ENCODE peak calls at places on chromosomes 11 and 22, in seven cellular contexts. B, M, A, R, W, F and E are unnamed samples.

GRCh38 chr22:50705219-50705691 is 32.6 kb downstream of the SHANK3 start:
- DNase-seq in B (no peak), M (no peak), A (no peak), R (no peak), W (no peak), F (no peak), E (no peak)

GRCh38 chr11:129637983-129638776 is 177.5 kb upstream of the TMEM45B start:
- DNase-seq in B (no peak), M (no peak), A (no peak), R (no peak), W (no peak), F (no peak), E (no peak)

GRCh38 chr22:32355760-32356159 is 1.9 kb upstream of the RFPL3 start:
- DNase-seq in B (no peak), M (no peak), A (no peak), R (no peak), W (no peak), F (no peak), E (no peak)

GRCh38 chr11:111347723-111348115 is 31.4 kb downstream of the POU2AF1 start:
- DNase-seq in B (no peak), M (peak; percentile 46), A (peak; percentile 26), R (no peak), W (no peak), F (no peak), E (no peak)

GRCh38 chr11:117713676-117714075 is 83.3 kb downstream of the DSCAML1 start:
- DNase-seq in B (no peak), M (no peak), A (no peak), R (no peak), W (no peak), F (no peak), E (no peak)

GRCh38 chr11:68956142-68956541 is 24.6 kb downstream of the MRGPRD start:
- DNase-seq in B (peak; percentile 34), M (no peak), A (no peak), R (no peak), W (peak; percentile 41), F (no peak), E (peak; percentile 77)

GRCh38 chr11:126816655-126817054 is 183.9 kb downstream of the KIRREL3 start:
- DNase-seq in B (no peak), M (no peak), A (no peak), R (no peak), W (no peak), F (no peak), E (no peak)

GRCh38 chr11:44789466-44789865 is 62.7 kb downstream of the TSPAN18 start:
- DNase-seq in B (no peak), M (no peak), A (no peak), R (no peak), W (no peak), F (no peak), E (no peak)

GRCh38 chr11:106077609-106078517 is at the start of gene AASDHPPT:
- DNase-seq in B (no peak), M (no peak), A (no peak), R (no peak), W (no peak), F (no peak), E (no peak)

GRCh38 chr22:40418366-40419201 is 48.2 kb downstream of the SGSM3 start:
- DNase-seq in B (peak; percentile 35), M (no peak), A (no peak), R (no peak), W (no peak), F (no peak), E (no peak)

GRCh38 chr22:44276041-44276440 is 36.7 kb downstream of the SHISAL1 start:
- DNase-seq in B (no peak), M (no peak), A (no peak), R (no peak), W (no peak), F (no peak), E (no peak)

GRCh38 chr22:21949569-21949918 is 3.1 kb downstream of the PPM1F start:
- DNase-seq in B (no peak), M (no peak), A (no peak), R (no peak), W (no peak), F (no peak), E (no peak)

GRCh38 chr11:75421035-75421602 is 11.9 kb downstream of the KLHL35 start:
- DNase-seq in B (no peak), M (no peak), A (no peak), R (no peak), W (no peak), F (no peak), E (no peak)

GRCh38 chr11:75786101-75786736 is 17.6 kb downstream of the DGAT2 start:
- DNase-seq in B (no peak), M (no peak), A (peak; percentile 71), R (no peak), W (peak; percentile 85), F (no peak), E (no peak)

GRCh38 chr11:70755410-70756158 is 357.3 kb downstream of the CTTN start:
- DNase-seq in B (peak; percentile 72), M (peak; percentile 56), A (peak; percentile 83), R (peak; percentile 59), W (peak; percentile 95), F (peak; percentile 26), E (peak; percentile 86)

GRCh38 chr11:86571273-86571948 is 101.0 kb downstream of the ME3 start:
- DNase-seq in B (no peak), M (no peak), A (no peak), R (no peak), W (no peak), F (no peak), E (no peak)

GRCh38 chr11:43486141-43486540 is 127.4 kb downstream of the TTC17 start:
- DNase-seq in B (no peak), M (no peak), A (no peak), R (no peak), W (no peak), F (no peak), E (no peak)

GRCh38 chr11:132972565-132972964 is 559.7 kb downstream of the OPCML start:
- DNase-seq in B (no peak), M (no peak), A (no peak), R (no peak), W (no peak), F (no peak), E (no peak)

GRCh38 chr11:34495724-34496377 is 17.7 kb downstream of the ELF5 start:
- DNase-seq in B (no peak), M (no peak), A (no peak), R (no peak), W (no peak), F (no peak), E (no peak)

GRCh38 chr11:62132188-62132587 is 8.4 kb downstream of the INCENP start:
- DNase-seq in B (no peak), M (no peak), A (no peak), R (no peak), W (no peak), F (no peak), E (no peak)

GRCh38 chr11:96736591-96736990 is 346.8 kb downstream of the JRKL start:
- DNase-seq in B (no peak), M (no peak), A (no peak), R (no peak), W (no peak), F (no peak), E (no peak)

GRCh38 chr11:272931-273198 is 5.3 kb upstream of the NLRP6 start:
- DNase-seq in B (no peak), M (no peak), A (no peak), R (no peak), W (no peak), F (no peak), E (no peak)

GRCh38 chr11:36500315-36500721 is 9.8 kb downstream of the TRAF6 start:
- DNase-seq in B (no peak), M (peak; percentile 90), A (no peak), R (no peak), W (no peak), F (peak; percentile 73), E (peak; percentile 59)

GRCh38 chr22:49760280-49760629 is 67.4 kb downstream of the BRD1 start:
- DNase-seq in B (no peak), M (no peak), A (no peak), R (no peak), W (no peak), F (no peak), E (no peak)

GRCh38 chr11:9269492-9270030 is 4.4 kb upstream of the DENND5A start:
- DNase-seq in B (no peak), M (peak; percentile 39), A (no peak), R (no peak), W (no peak), F (no peak), E (no peak)

GRCh38 chr11:14673824-14674432 is 30.3 kb downstream of the PDE3B start:
- DNase-seq in B (no peak), M (peak; percentile 24), A (no peak), R (no peak), W (no peak), F (no peak), E (no peak)

GRCh38 chr22:37033605-37034430 is 14.3 kb downstream of the MPST start:
- DNase-seq in B (no peak), M (no peak), A (no peak), R (no peak), W (no peak), F (no peak), E (no peak)

GRCh38 chr11:67117667-67118058 is 1.4 kb upstream of the KDM2A start:
- DNase-seq in B (peak; percentile 57), M (peak; percentile 20), A (peak; percentile 58), R (peak; percentile 54), W (no peak), F (no peak), E (no peak)

GRCh38 chr11:45483361-45483760 is 182.1 kb downstream of the CHST1 start:
- DNase-seq in B (no peak), M (no peak), A (no peak), R (no peak), W (no peak), F (no peak), E (no peak)

GRCh38 chr11:61537326-61537725 is 28.8 kb downstream of the LRRC10B start:
- DNase-seq in B (no peak), M (no peak), A (no peak), R (no peak), W (no peak), F (no peak), E (no peak)

GRCh38 chr11:19306570-19306969 is 65.8 kb upstream of the E2F8 start:
- DNase-seq in B (no peak), M (no peak), A (no peak), R (no peak), W (no peak), F (no peak), E (no peak)

GRCh38 chr11:92384316-92384715 is 159.7 kb downstream of the FAT3 start:
- DNase-seq in B (no peak), M (peak; percentile 64), A (no peak), R (no peak), W (no peak), F (no peak), E (no peak)

GRCh38 chr11:66718320-66718971 is 10.6 kb downstream of the SPTBN2 start:
- DNase-seq in B (no peak), M (no peak), A (peak; percentile 75), R (no peak), W (no peak), F (no peak), E (no peak)

GRCh38 chr11:100563541-100564280 is 123.4 kb upstream of the ARHGAP42 start:
- DNase-seq in B (no peak), M (peak; percentile 48), A (no peak), R (no peak), W (no peak), F (no peak), E (no peak)

GRCh38 chr11:34439521-34440258 is 956 bp downstream of the CAT start:
- DNase-seq in B (no peak), M (no peak), A (no peak), R (no peak), W (no peak), F (no peak), E (no peak)